ENCODE peak calls at places on chromosomes 4 and X, in four cellular contexts. A, W, C and R are unnamed samples.

GRCh38 chrX:41118156-41118555 is 32.9 kb downstream of the USP9X start:
- DNase-seq in C (no peak), W (no peak), A (no peak), R (no peak)

GRCh38 chrX:18194688-18195087 is 26.0 kb downstream of the BEND2 start:
- DNase-seq in C (no peak), A (no peak), W (no peak), R (no peak)

GRCh38 chr4:7629855-7630254 is 195.1 kb upstream of the PSAPL1 start:
- DNase-seq in W (no peak), C (no peak), A (peak), R (no peak)

GRCh38 chrX:153933751-153934472 is 925 bp downstream of the NAA10 start:
- DNase-seq in C (peak), W (peak), A (peak), R (no peak)

GRCh38 chr4:7154351-7154981 is 37.9 kb upstream of the SORCS2 start:
- DNase-seq in A (no peak), W (no peak), C (no peak), R (no peak)

GRCh38 chr4:165288639-165289428 is 38.6 kb upstream of the MSMO1 start:
- DNase-seq in W (peak), A (peak), C (peak), R (no peak)

GRCh38 chr4:8545439-8545765 is 34.8 kb upstream of the GPR78 start:
- DNase-seq in A (no peak), C (no peak), W (no peak), R (no peak)

GRCh38 chr4:149291463-149291862 is 524.2 kb downstream of the IQCM start:
- DNase-seq in A (peak), C (peak), W (peak), R (no peak)

GRCh38 chr4:110012917-110013316 is 100.2 kb downstream of the EGF start:
- DNase-seq in C (no peak), A (no peak), W (no peak), R (no peak)

GRCh38 chrX:80388206-80388605 is 32.0 kb upstream of the TENT5D start:
- DNase-seq in W (peak), C (peak), A (no peak), R (no peak)

GRCh38 chrX:45824471-45824870 is 623.8 kb upstream of the DIPK2B start:
- DNase-seq in C (peak), A (peak), W (peak), R (no peak)

GRCh38 chr4:112523764-112524505 is 8.0 kb upstream of the NEUROG2 start:
- DNase-seq in W (no peak), C (peak), A (no peak), R (peak)

GRCh38 chrX:111123606-111124179 is 27.7 kb downstream of the PAK3 start:
- DNase-seq in W (no peak), C (no peak), A (no peak), R (no peak)

GRCh38 chr4:148114436-148114835 is 327.8 kb downstream of the NR3C2 start:
- DNase-seq in W (no peak), A (peak), C (no peak), R (no peak)

GRCh38 chr4:158938462-158939044 is 164.3 kb upstream of the RAPGEF2 start:
- DNase-seq in A (peak), W (peak), C (no peak), R (no peak)

GRCh38 chrX:113743069-113743468 is 840.8 kb upstream of the HTR2C start:
- DNase-seq in W (no peak), A (no peak), C (no peak), R (no peak)

GRCh38 chr4:139934786-139935330 is 219.1 kb downstream of the MAML3 start:
- DNase-seq in A (no peak), C (no peak), W (no peak), R (no peak)

GRCh38 chrX:318739-319578 is at the start of gene GTPBP6:
- DNase-seq in C (peak), W (peak), A (peak), R (peak)

GRCh38 chrX:29478336-29479069 is 736.9 kb upstream of the MAGEB2 start:
- DNase-seq in C (peak), A (peak), W (peak), R (peak)
- TF ChIP-seq CTCF in C (peak), A (peak), W (peak), R (peak)

GRCh38 chr4:153651961-153652784 is 31.9 kb upstream of the TLR2 start:
- DNase-seq in C (peak), A (no peak), W (peak), R (no peak)

GRCh38 chr4:153645183-153645582 is 38.9 kb upstream of the TLR2 start:
- DNase-seq in A (no peak), C (peak), W (peak), R (no peak)

GRCh38 chr4:153647975-153648374 is 36.1 kb upstream of the TLR2 start:
- DNase-seq in A (no peak), W (no peak), C (no peak), R (no peak)

GRCh38 chr4:153651041-153651960 is 32.8 kb upstream of the TLR2 start:
- DNase-seq in A (no peak), C (peak), W (peak), R (no peak)

DNA sequence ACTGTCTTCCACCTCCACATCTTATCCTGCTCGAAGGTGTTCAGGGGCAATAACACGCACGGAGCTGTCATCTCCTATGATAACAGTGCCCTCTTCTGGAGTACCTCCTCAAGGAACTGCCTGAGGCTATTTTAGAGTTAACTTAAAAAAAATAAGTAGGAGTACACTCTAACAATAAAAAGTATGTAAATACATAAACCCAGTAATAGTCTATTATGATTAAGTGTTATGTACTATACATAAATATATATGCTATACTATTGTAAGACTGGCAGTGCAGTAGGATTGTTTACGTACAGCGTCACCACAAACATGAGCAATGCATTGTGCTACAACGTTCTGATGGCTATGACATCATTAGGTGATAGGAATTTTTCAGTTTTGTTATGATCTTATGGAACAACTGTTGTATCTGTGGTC is 34.5 kb upstream of the TLR2 start:
- DNase-seq in C (peak), W (peak), A (peak), R (no peak)
- TF ChIP-seq CTCF in C (peak), W (peak), A (peak), R (no peak)

DNA sequence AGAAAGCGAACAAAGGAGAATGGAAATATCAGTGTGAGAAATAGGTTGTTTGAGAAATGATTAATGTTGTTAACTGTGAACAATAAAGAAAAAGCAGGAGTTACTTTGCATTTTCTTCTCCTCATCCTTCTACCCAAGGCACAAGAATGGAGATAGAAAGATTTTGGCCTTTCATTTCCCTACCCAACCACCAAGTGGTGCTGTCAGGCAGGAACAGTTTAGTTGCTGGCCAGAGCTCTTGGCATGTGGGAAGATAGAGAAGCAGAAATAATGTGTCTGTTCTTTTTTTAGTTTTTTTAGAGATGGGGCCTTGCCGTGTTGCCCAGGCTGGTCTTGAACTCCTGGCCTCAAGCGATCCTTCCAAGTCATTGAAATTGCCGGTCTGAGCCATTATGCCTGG is 12.8 kb downstream of the HOPX start:
- DNase-seq in C (peak), A (no peak), W (peak), R (peak)
- TF ChIP-seq CTCF in C (peak), A (peak), W (peak), R (no peak)

GRCh38 chrX:38332505-38332904 is 5.2 kb upstream of the RPGR start:
- DNase-seq in W (no peak), C (no peak), A (no peak), R (no peak)

GRCh38 chrX:38336538-38337240 is 9.4 kb upstream of the RPGR start:
- DNase-seq in C (no peak), A (no peak), W (no peak), R (no peak)

GRCh38 chrX:38335382-38335781 is 8.1 kb upstream of the RPGR start:
- DNase-seq in W (no peak), A (no peak), C (no peak), R (no peak)
- TF ChIP-seq CTCF in W (peak), A (no peak), C (peak), R (no peak)

DNA sequence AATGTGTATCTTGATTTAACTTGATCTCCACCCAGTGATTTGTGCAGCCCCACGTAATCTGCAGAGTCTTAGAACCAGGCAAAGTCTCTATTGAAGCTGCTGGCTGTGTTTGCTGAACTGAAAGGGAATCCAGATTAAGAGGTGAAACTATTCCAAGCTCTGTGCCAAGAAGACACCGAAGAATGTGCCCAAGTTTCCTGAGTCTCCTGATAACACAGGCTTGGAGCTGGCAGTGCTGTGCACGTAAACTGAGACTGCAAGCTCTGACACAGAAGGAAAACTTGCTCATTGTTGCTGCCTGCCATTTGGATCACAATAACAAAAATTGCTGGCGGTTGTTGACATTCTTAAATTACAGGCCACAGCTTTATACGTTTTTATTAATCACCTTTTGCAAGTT is 60.2 kb upstream of the VCX3B start:
- DNase-seq in A (peak), C (no peak), W (no peak), R (no peak)
- TF ChIP-seq CTCF in A (no peak), C (no peak), W (no peak), R (no peak)

GRCh38 chr4:54384563-54384962 is 155.5 kb downstream of the PDGFRA start:
- DNase-seq in C (peak), W (peak), A (peak), R (no peak)
- TF ChIP-seq CTCF in C (peak), W (peak), A (peak), R (peak)

DNA sequence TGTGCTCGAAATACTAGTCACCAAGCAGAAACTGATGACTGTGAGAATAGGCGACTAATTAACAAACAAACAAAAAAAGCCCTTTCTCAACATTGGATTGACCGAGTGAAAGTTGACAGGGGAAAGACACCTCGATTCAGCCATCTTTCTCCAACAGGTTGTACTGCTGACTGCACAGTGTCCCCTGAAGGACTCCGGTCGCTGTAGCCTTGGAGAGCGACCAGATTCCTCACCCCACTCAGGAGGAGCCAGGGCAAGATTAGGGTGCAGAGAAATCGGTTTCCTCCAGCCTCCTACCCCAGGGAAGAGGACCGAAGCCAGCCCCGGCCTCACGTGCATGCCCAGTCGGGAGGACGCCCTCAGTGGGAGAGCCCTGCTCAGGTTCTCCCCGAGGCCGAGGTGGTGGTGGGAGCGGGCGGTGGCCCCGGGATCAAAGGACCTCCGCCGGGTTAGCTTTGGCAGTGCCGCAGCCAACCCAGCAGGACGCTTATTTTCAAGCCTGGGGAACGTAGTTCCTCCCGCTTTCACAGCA is 1.1 kb upstream of the RAP1GDS1 start:
- DNase-seq in W (peak), C (no peak), A (no peak), R (no peak)
- TF ChIP-seq CTCF in W (no peak), C (no peak), A (no peak), R (no peak)

GRCh38 chrX:129115935-129116334 is 407.4 kb downstream of the SMARCA1 start:
- DNase-seq in C (no peak), W (no peak), A (peak), R (no peak)

GRCh38 chrX:129116651-129117050 is 406.6 kb downstream of the SMARCA1 start:
- DNase-seq in C (no peak), W (no peak), A (no peak), R (no peak)

GRCh38 chrX:129115104-129115503 is 408.2 kb downstream of the SMARCA1 start:
- DNase-seq in W (peak), A (peak), C (peak), R (peak)
- TF ChIP-seq CTCF in W (peak), A (no peak), C (no peak), R (peak)